ENCODE peak calls at places on chromosomes 5 and 9, in six cellular contexts. F is effector memory CD4-positive, alpha-beta T cell; Y is activated naive CD8-positive, alpha-beta T cell treated with anti-CD3 and anti-CD28 coated beads for 36 hours; S is neural crest cell; P is NCI-H1105; E is NCI-H2029 treated with DMSO at 0.1 percent for 48 hours. N is an unnamed sample.

GRCh38 chr5:133397986-133398645 is 214.2 kb downstream of the FSTL4 start:
- DNase-seq in S (no peak), F (no peak), E (no peak), Y (no peak), P (no peak), N (no peak)

GRCh38 chr9:108191065-108191464 is 664.7 kb downstream of the ACTL7B start:
- DNase-seq in S (no peak), Y (no peak), E (no peak), P (no peak), F (no peak), N (no peak)

GRCh38 chr5:95955996-95956899 is 5.4 kb downstream of the ELL2 start:
- DNase-seq in S (no peak), F (no peak), Y (no peak), P (no peak), E (no peak), N (no peak)

GRCh38 chr9:2055203-2055658 is 40.1 kb downstream of the SMARCA2 start:
- DNase-seq in E (no peak), S (no peak), Y (no peak), F (no peak), P (no peak), N (no peak)

GRCh38 chr9:13900449-13900848 is 413.5 kb downstream of the NFIB start:
- DNase-seq in F (no peak), S (no peak), Y (no peak), P (no peak), E (no peak), N (no peak)

GRCh38 chr9:89363921-89364663 is 45.8 kb downstream of the SECISBP2 start:
- DNase-seq in P (no peak), F (no peak), E (no peak), Y (no peak), S (no peak), N (no peak)

GRCh38 chr9:112601646-112602045 is 115.0 kb downstream of the KIAA1958 start:
- DNase-seq in Y (no peak), P (no peak), E (no peak), S (no peak), F (no peak), N (no peak)

GRCh38 chr9:3240651-3241268 is 285.0 kb downstream of the RFX3 start:
- DNase-seq in S (peak), E (no peak), F (no peak), Y (peak), P (peak), N (peak)

GRCh38 chr5:168976311-168976893 is 324.5 kb downstream of the SLIT3 start:
- DNase-seq in S (no peak), F (no peak), P (no peak), Y (no peak), E (no peak), N (no peak)

GRCh38 chr9:109387206-109387605 is 66.3 kb upstream of the EPB41L4B start:
- DNase-seq in Y (no peak), E (no peak), S (no peak), P (no peak), F (no peak), N (no peak)

GRCh38 chr9:38294561-38294960 is 97.9 kb upstream of the ALDH1B1 start:
- DNase-seq in Y (no peak), P (no peak), E (no peak), S (no peak), F (no peak), N (no peak)

GRCh38 chr5:180598316-180598701 is 7.0 kb upstream of the SCGB3A1 start:
- DNase-seq in Y (no peak), P (no peak), S (no peak), F (no peak), E (no peak), N (no peak)

GRCh38 chr9:70411141-70411929 is 3.1 kb downstream of the KLF9 start:
- DNase-seq in P (no peak), E (no peak), S (no peak), F (no peak), Y (peak), N (no peak)

GRCh38 chr9:16364347-16364746 is 506.1 kb downstream of the BNC2 start:
- DNase-seq in Y (no peak), F (no peak), E (no peak), S (no peak), P (no peak), N (no peak)

GRCh38 chr5:151081426-151082273 is 816 bp upstream of the TNIP1 start:
- DNase-seq in P (peak), F (no peak), S (no peak), E (no peak), Y (no peak), N (no peak)

GRCh38 chr5:100904259-100904822 is 1.3 kb upstream of the ST8SIA4 start:
- DNase-seq in E (no peak), F (peak), Y (peak), P (no peak), S (no peak), N (peak)

GRCh38 chr9:35367451-35367850 is 122.5 kb upstream of the RUSC2 start:
- DNase-seq in Y (no peak), S (no peak), P (no peak), E (no peak), F (no peak), N (no peak)

GRCh38 chr5:74386571-74387334 is 253.8 kb downstream of the ENC1 start:
- DNase-seq in F (no peak), Y (no peak), E (no peak), P (no peak), S (no peak), N (no peak)

GRCh38 chr5:123085638-123086286 is 3.3 kb upstream of the PRDM6 start:
- DNase-seq in P (no peak), F (no peak), E (no peak), Y (no peak), S (no peak), N (no peak)

GRCh38 chr5:139205144-139205543 is 7.0 kb upstream of the SIL1 start:
- DNase-seq in S (no peak), Y (no peak), F (no peak), P (no peak), E (no peak), N (no peak)

GRCh38 chr5:40914835-40915234 is 5.5 kb downstream of the C7 start:
- DNase-seq in Y (no peak), P (no peak), S (no peak), E (no peak), F (no peak), N (no peak)

GRCh38 chr5:18605186-18605585 is 970.9 kb downstream of the TAF11L14 start:
- DNase-seq in Y (no peak), P (no peak), E (no peak), S (no peak), F (no peak), N (no peak)

GRCh38 chr5:146340260-146341081 is 1.8 kb downstream of the POU4F3 start:
- DNase-seq in S (peak), F (no peak), P (no peak), Y (no peak), E (no peak), N (peak)

GRCh38 chr5:172007153-172007794 is 836 bp upstream of the FBXW11 start:
- DNase-seq in Y (peak), S (no peak), E (no peak), F (no peak), P (no peak), N (no peak)

GRCh38 chr9:96109718-96110351 is 192.1 kb downstream of the HSD17B3 start:
- DNase-seq in S (no peak), Y (no peak), E (no peak), F (no peak), P (no peak), N (no peak)

GRCh38 chr9:13284011-13284410 is 4.5 kb upstream of the MPDZ start:
- DNase-seq in F (no peak), Y (no peak), E (no peak), P (no peak), S (no peak), N (no peak)

GRCh38 chr5:56259002-56259511 is 25.9 kb upstream of the ANKRD55 start:
- DNase-seq in Y (no peak), P (no peak), F (no peak), E (no peak), S (no peak), N (no peak)

GRCh38 chr5:132065951-132066701 is 5.7 kb downstream of the IL3 start:
- DNase-seq in P (no peak), S (no peak), E (no peak), Y (no peak), F (no peak), N (no peak)

GRCh38 chr5:132777209-132778069 is at the start of gene SEPTIN8:
- DNase-seq in Y (peak), F (peak), S (peak), P (no peak), E (no peak), N (peak)

GRCh38 chr5:151509231-151509630 is 61.8 kb downstream of the SLC36A1 start:
- DNase-seq in F (no peak), Y (no peak), S (no peak), E (no peak), P (no peak), N (no peak)

GRCh38 chr9:115847245-115847644 is 306.3 kb upstream of the PAPPA start:
- DNase-seq in Y (no peak), P (no peak), S (no peak), E (no peak), F (no peak), N (no peak)

GRCh38 chr5:57989378-57989777 is 470.5 kb downstream of the PLK2 start:
- DNase-seq in F (no peak), Y (no peak), S (no peak), E (no peak), P (no peak), N (no peak)

GRCh38 chr5:55625603-55625875 is 86.6 kb downstream of the SLC38A9 start:
- DNase-seq in F (no peak), Y (no peak), S (no peak), E (no peak), P (no peak), N (no peak)

GRCh38 chr5:139657363-139658321 is 9.5 kb downstream of the CXXC5 start:
- DNase-seq in S (no peak), Y (no peak), P (no peak), E (no peak), F (no peak), N (no peak)

GRCh38 chr9:68747043-68747533 is 42.0 kb downstream of the PIP5K1B start:
- DNase-seq in F (no peak), Y (no peak), E (no peak), P (no peak), S (no peak), N (no peak)

GRCh38 chr5:169115725-169116124 is 185.2 kb downstream of the SLIT3 start:
- DNase-seq in P (no peak), Y (no peak), S (no peak), E (no peak), F (no peak), N (no peak)

GRCh38 chr5:26415987-26416386 is 622.4 kb downstream of the CDH9 start:
- DNase-seq in Y (no peak), S (no peak), P (no peak), F (no peak), E (no peak), N (no peak)

GRCh38 chr5:151063590-151063989 is 17.2 kb downstream of the TNIP1 start:
- DNase-seq in Y (no peak), F (no peak), S (no peak), E (no peak), P (no peak), N (no peak)